ENCODE peak calls at places on chromosome 11, in five cellular contexts. N is stimulated activated CD8-positive, alpha-beta memory T cell treated with anti-CD3 and anti-CD28 coated beads, Interleukin-4, amount 100 ng/mL, for 1 hour; M is AG10803; W is tibial nerve; J is hypothalamus. I is an unnamed sample.

GRCh38 chr11:77071671-77072605 is 5.2 kb downstream of the CAPN5 start:
- DNase-seq in J (no peak), W (no peak), N (no peak), M (peak), I (no peak)

GRCh38 chr11:113163291-113164030 is 150.9 kb upstream of the TTC12 start:
- DNase-seq in J (no peak), N (no peak), M (peak), W (peak), I (no peak)

GRCh38 chr11:72471005-72471898 is 36.9 kb upstream of the CLPB start:
- DNase-seq in J (peak), W (peak), M (peak), N (peak), I (peak)

GRCh38 chr11:20596629-20597129 is 2.7 kb upstream of the SLC6A5 start:
- DNase-seq in M (no peak), J (no peak), N (no peak), W (no peak), I (no peak)

GRCh38 chr11:65588199-65589054 is 7.2 kb downstream of the KCNK7 start:
- DNase-seq in N (no peak), W (no peak), M (no peak), J (no peak), I (peak)

GRCh38 chr11:65479184-65480145 is 19.4 kb upstream of the MALAT1 start:
- DNase-seq in W (no peak), M (peak), J (peak), N (no peak), I (peak)

GRCh38 chr11:100624346-100624745 is 62.7 kb upstream of the ARHGAP42 start:
- DNase-seq in W (no peak), J (no peak), M (no peak), N (no peak), I (no peak)

GRCh38 chr11:23226331-23226909 is 366.1 kb upstream of the CCDC179 start:
- DNase-seq in N (no peak), J (no peak), W (no peak), M (peak), I (no peak)

GRCh38 chr11:70495351-70496310 is 97.3 kb downstream of the CTTN start:
- DNase-seq in J (no peak), M (no peak), N (no peak), W (no peak), I (no peak)

GRCh38 chr11:34405079-34405858 is 33.5 kb upstream of the CAT start:
- DNase-seq in J (no peak), W (no peak), M (peak), N (no peak), I (peak)